ENCODE peak calls at places on chromosomes 1 and 21, in six cellular contexts. O is stimulated activated CD4-positive, alpha-beta T cell treated with anti-CD3 and anti-CD28 coated beads, Interleukin-1b, Interleukin-23, amount 100 ng/mL, for 1 hour; T is SIG-M5; Q is AG04450; A is lower leg skin; B is C1 segment of cervical spinal cord. Y is an unnamed sample.

GRCh38 chr1:226657788-226658537 is 81.1 kb downstream of the ITPKB start:
- DNase-seq in Q (no peak), A (no peak), B (peak; percentile 59), O (no peak), T (no peak), Y (no peak)

GRCh38 chr1:92186081-92186480 is 31.6 kb upstream of the C1orf146 start:
- DNase-seq in B (no peak), O (no peak), Q (no peak), T (no peak), A (no peak), Y (no peak)

GRCh38 chr21:45613396-45613795 is 30.1 kb upstream of the PCBP3 start:
- DNase-seq in O (no peak), B (no peak), A (no peak), Q (no peak), T (no peak), Y (no peak)

GRCh38 chr1:51346086-51346942 is 16.0 kb upstream of the TTC39A start:
- DNase-seq in A (no peak), T (no peak), Q (no peak), B (no peak), O (no peak), Y (no peak)

GRCh38 chr1:46491500-46492268 is 2.0 kb downstream of the DMBX1 start:
- DNase-seq in A (no peak), O (no peak), Q (no peak), T (no peak), B (no peak), Y (no peak)

GRCh38 chr1:175129182-175129581 is 61.5 kb downstream of the TNN start:
- DNase-seq in B (no peak), O (no peak), Q (peak; percentile 4), A (peak; percentile 50), T (no peak), Y (peak; percentile 69)

GRCh38 chr1:118118469-118118868 is 66.6 kb downstream of the SPAG17 start:
- DNase-seq in B (no peak), A (no peak), O (no peak), T (no peak), Q (no peak), Y (peak; percentile 7)

GRCh38 chr1:155196103-155196892 is 11.4 kb downstream of the THBS3 start:
- DNase-seq in T (no peak), B (peak; percentile 28), A (no peak), O (no peak), Q (no peak), Y (no peak)

GRCh38 chr21:39660191-39660590 is 47.5 kb downstream of the B3GALT5 start:
- DNase-seq in O (no peak), T (no peak), B (no peak), Q (peak; percentile 46), A (no peak), Y (peak; percentile 28)